ENCODE peak calls at places on chromosome 21, in seven cellular contexts. L is CD4-positive, CD25-positive, alpha-beta regulatory T cell; P is kidney epithelial cell; Y is pancreas; E is choroid plexus epithelial cell; B is IMR-90; K is dorsolateral prefrontal cortex. G is an unnamed sample.
A peak's percentile ranks its signal among the peaks of the same experiment; 100 is the strongest.

GRCh38 chr21:31293986-31294385 is 50.1 kb downstream of the TIAM1 start:
- DNase-seq in P (peak; percentile 80), Y (no peak), K (no peak), L (no peak), E (peak; percentile 96), B (peak; percentile 94), G (peak; percentile 90)

GRCh38 chr21:30408782-30409494 is 13.1 kb downstream of the KRTAP13-1 start:
- DNase-seq in E (peak; percentile 84), P (peak; percentile 35), L (peak; percentile 34), Y (peak; percentile 86), K (no peak), B (no peak), G (peak; percentile 84)

GRCh38 chr21:25936776-25937175 is 202.0 kb downstream of the GABPA start:
- DNase-seq in E (peak; percentile 38), P (no peak), L (no peak), B (peak; percentile 15), K (no peak), Y (no peak), G (peak; percentile 40)

GRCh38 chr21:27813750-27814149 is 846.9 kb upstream of the ADAMTS5 start:
- DNase-seq in K (peak; percentile 87), P (no peak), E (no peak), L (no peak), Y (no peak), B (no peak), G (no peak)

GRCh38 chr21:24298040-24298439 is 1309.2 kb downstream of the MRPL39 start:
- DNase-seq in E (no peak), K (no peak), Y (no peak), B (no peak), P (no peak), L (no peak), G (no peak)

GRCh38 chr21:42850866-42851391 is 28.4 kb downstream of the WDR4 start:
- DNase-seq in K (no peak), E (peak; percentile 26), B (no peak), L (peak; percentile 50), P (no peak), Y (no peak), G (peak; percentile 14)

GRCh38 chr21:16563795-16564194 is 834.0 kb downstream of the USP25 start:
- DNase-seq in P (peak; percentile 63), Y (peak; percentile 58), L (no peak), E (peak; percentile 59), B (no peak), K (no peak), G (no peak)

GRCh38 chr21:43737158-43737950 is 18.4 kb downstream of the PDXK start:
- DNase-seq in K (no peak), B (no peak), Y (no peak), P (no peak), E (no peak), L (no peak), G (no peak)

GRCh38 chr21:27545754-27546349 is 579.0 kb upstream of the ADAMTS5 start:
- DNase-seq in E (no peak), L (no peak), Y (no peak), K (no peak), P (no peak), B (no peak), G (no peak)

GRCh38 chr21:31604591-31605190 is 54.8 kb upstream of the SOD1 start:
- DNase-seq in E (peak; percentile 80), L (peak; percentile 82), Y (peak; percentile 25), P (no peak), K (peak; percentile 73), B (peak; percentile 54), G (peak; percentile 61)

GRCh38 chr21:32507342-32507919 is 77.9 kb downstream of the TCP10L start:
- DNase-seq in B (no peak), E (no peak), L (no peak), Y (no peak), K (no peak), P (no peak), G (no peak)

GRCh38 chr21:38196033-38196432 is 60.8 kb upstream of the KCNJ15 start:
- DNase-seq in Y (no peak), K (no peak), B (no peak), E (no peak), L (no peak), P (no peak), G (no peak)

GRCh38 chr21:43585924-43586411 is 73.3 kb downstream of the HSF2BP start:
- DNase-seq in P (peak; percentile 100), K (no peak), Y (peak; percentile 64), L (peak; percentile 63), E (peak; percentile 100), B (peak; percentile 98), G (peak; percentile 99)

GRCh38 chr21:34865922-34866271 is 183.2 kb downstream of the RUNX1 start:
- DNase-seq in K (no peak), B (no peak), L (peak; percentile 77), E (no peak), P (no peak), Y (no peak), G (no peak)

GRCh38 chr21:34670962-34671348 is 2.2 kb downstream of the CLIC6 start:
- DNase-seq in Y (no peak), P (no peak), B (no peak), E (no peak), L (no peak), K (no peak), G (no peak)

GRCh38 chr21:18244721-18245486 is at the start of gene CHODL:
- DNase-seq in E (peak; percentile 4), P (no peak), K (no peak), B (no peak), Y (no peak), L (no peak), G (no peak)

GRCh38 chr21:26686278-26686677 is 113.2 kb upstream of the CYYR1 start:
- DNase-seq in Y (no peak), P (peak; percentile 45), E (peak; percentile 25), L (peak; percentile 58), B (peak; percentile 44), K (no peak), G (peak; percentile 18)

GRCh38 chr21:34609951-34610549 is 4.9 kb downstream of the RCAN1 start:
- DNase-seq in P (no peak), B (no peak), L (no peak), E (no peak), Y (no peak), K (no peak), G (no peak)

GRCh38 chr21:32515869-32516268 is 69.5 kb downstream of the TCP10L start:
- DNase-seq in B (peak; percentile 41), L (no peak), K (no peak), Y (no peak), P (no peak), E (peak; percentile 81), G (peak; percentile 63)

GRCh38 chr21:34994646-34995631 is 54.2 kb downstream of the RUNX1 start:
- DNase-seq in E (no peak), B (no peak), Y (no peak), L (no peak), K (no peak), P (no peak), G (no peak)

GRCh38 chr21:43849532-43850299 is 15.3 kb upstream of the AGPAT3 start:
- DNase-seq in E (no peak), K (no peak), Y (no peak), P (no peak), L (no peak), B (no peak), G (no peak)

GRCh38 chr21:28822882-28823335 is 169.8 kb downstream of the LTN1 start:
- DNase-seq in L (no peak), P (no peak), B (peak; percentile 21), K (no peak), Y (no peak), E (peak; percentile 20), G (peak; percentile 39)

GRCh38 chr21:42820513-42821465 is 58.5 kb downstream of the WDR4 start:
- DNase-seq in P (no peak), L (no peak), K (no peak), E (no peak), Y (no peak), B (no peak), G (no peak)

GRCh38 chr21:37793660-37794059 is 122.6 kb downstream of the KCNJ6 start:
- DNase-seq in Y (no peak), P (no peak), B (peak; percentile 79), E (peak; percentile 55), L (no peak), K (no peak), G (no peak)

GRCh38 chr21:27329255-27329851 is 362.5 kb upstream of the ADAMTS5 start:
- DNase-seq in L (no peak), B (peak; percentile 82), Y (no peak), E (peak; percentile 64), K (no peak), P (no peak), G (peak; percentile 57)

GRCh38 chr21:15243356-15243755 is 178.6 kb upstream of the NRIP1 start:
- DNase-seq in L (no peak), E (no peak), K (no peak), P (no peak), B (no peak), Y (no peak), G (no peak)

GRCh38 chr21:15421521-15421920 is 308.3 kb upstream of the USP25 start:
- DNase-seq in E (no peak), B (no peak), P (no peak), Y (no peak), K (no peak), L (no peak), G (no peak)

GRCh38 chr21:46636550-46637289 is 1.2 kb downstream of the PRMT2 start:
- DNase-seq in E (no peak), K (no peak), L (peak; percentile 67), P (no peak), Y (no peak), B (no peak), G (no peak)

GRCh38 chr21:29117372-29117955 is 13.0 kb upstream of the MAP3K7CL start:
- DNase-seq in Y (no peak), B (no peak), K (no peak), L (no peak), P (no peak), E (no peak), G (no peak)

GRCh38 chr21:46388206-46388880 is 64.4 kb downstream of the PCNT start:
- DNase-seq in L (no peak), P (no peak), Y (no peak), K (no peak), E (no peak), B (no peak), G (no peak)

GRCh38 chr21:44867999-44868700 is 5.3 kb downstream of the PTTG1IP start:
- DNase-seq in P (no peak), Y (no peak), B (no peak), E (no peak), L (peak; percentile 85), K (no peak), G (no peak)
- H3K4me3 ChIP-seq in P (no peak overlapping the region), Y (no peak overlapping the region), B (no peak overlapping the region), E (no peak overlapping the region), L (peak overlapping the region; percentile 27), K (no peak overlapping the region), G (no peak overlapping the region)

GRCh38 chr21:41766883-41767605 is at the start of gene RIPK4:
- DNase-seq in P (peak; percentile 85), K (no peak), E (no peak), Y (peak; percentile 89), L (peak; percentile 67), B (peak; percentile 23), G (no peak)
- H3K4me3 ChIP-seq in P (peak within 1 kb of the TSS; percentile 92), K (no peak within 1 kb of the TSS), E (peak within 1 kb of the TSS; percentile 14), Y (peak within 1 kb of the TSS; percentile 53), L (peak within 1 kb of the TSS; percentile 74), B (no peak within 1 kb of the TSS), G (no peak within 1 kb of the TSS)

GRCh38 chr21:39451332-39452206 is at the start of gene SH3BGR:
- DNase-seq in L (no peak), B (no peak), P (no peak), Y (peak; percentile 74), E (no peak), K (no peak), G (no peak)
- H3K4me3 ChIP-seq in L (no peak within 1 kb of the TSS), B (no peak within 1 kb of the TSS), P (no peak within 1 kb of the TSS), Y (no peak within 1 kb of the TSS), E (no peak within 1 kb of the TSS), K (peak within 1 kb of the TSS; percentile 38), G (no peak within 1 kb of the TSS)

GRCh38 chr21:39484711-39485264 is 33.0 kb downstream of the SH3BGR start:
- DNase-seq in P (no peak), L (no peak), E (peak; percentile 5), K (no peak), B (no peak), Y (no peak), G (peak; percentile 13)
- H3K4me3 ChIP-seq in P (no peak overlapping the region), L (no peak overlapping the region), E (no peak overlapping the region), K (no peak overlapping the region), B (no peak overlapping the region), Y (no peak overlapping the region), G (no peak overlapping the region)

G was measured in fibroblast of mammary gland.